ENCODE peak calls at places on chromosomes 11 and 22, in five cellular contexts. One of them, this sample, is unnamed.

GRCh38 chr22:42603427-42603826 is 11.3 kb downstream of the POLDIP3 start:
- DNase-seq in lower leg skin: no peak
- DNase-seq in astrocyte of the cerebellum: no peak
- DNase-seq in psoas muscle: no peak
- DNase-seq in upper lobe of right lung: no peak
- DNase-seq in this sample: no peak

GRCh38 chr11:74675761-74676160 is 55.5 kb downstream of the CHRDL2 start:
- DNase-seq in lower leg skin: no peak
- DNase-seq in astrocyte of the cerebellum: no peak
- DNase-seq in psoas muscle: no peak
- DNase-seq in upper lobe of right lung: no peak
- DNase-seq in this sample: no peak

GRCh38 chr11:112852141-112852853 is 108.9 kb upstream of the NCAM1 start:
- DNase-seq in lower leg skin: no peak
- DNase-seq in astrocyte of the cerebellum: no peak
- DNase-seq in psoas muscle: no peak
- DNase-seq in upper lobe of right lung: no peak
- DNase-seq in this sample: no peak

GRCh38 chr11:95231881-95232605 is 1.0 kb upstream of the SESN3 start:
- DNase-seq in lower leg skin: peak
- DNase-seq in astrocyte of the cerebellum: no peak
- DNase-seq in psoas muscle: peak
- DNase-seq in upper lobe of right lung: peak
- DNase-seq in this sample: peak

GRCh38 chr11:2301631-2302272 is at the start of the genes C11orf21 and TSPAN32:
- DNase-seq in lower leg skin: peak
- DNase-seq in astrocyte of the cerebellum: no peak
- DNase-seq in psoas muscle: peak
- DNase-seq in upper lobe of right lung: peak
- DNase-seq in this sample: peak

GRCh38 chr11:8095831-8096522 is 15.0 kb downstream of the TUB start:
- DNase-seq in lower leg skin: no peak
- DNase-seq in astrocyte of the cerebellum: no peak
- DNase-seq in psoas muscle: no peak
- DNase-seq in upper lobe of right lung: no peak
- DNase-seq in this sample: peak

GRCh38 chr11:125201525-125202121 is 37.1 kb downstream of the PKNOX2 start:
- DNase-seq in lower leg skin: no peak
- DNase-seq in astrocyte of the cerebellum: peak
- DNase-seq in psoas muscle: peak
- DNase-seq in upper lobe of right lung: peak
- DNase-seq in this sample: no peak

GRCh38 chr11:62497132-62497915 is 49.3 kb downstream of the AHNAK start:
- DNase-seq in lower leg skin: peak
- DNase-seq in astrocyte of the cerebellum: no peak
- DNase-seq in psoas muscle: no peak
- DNase-seq in upper lobe of right lung: no peak
- DNase-seq in this sample: no peak

GRCh38 chr22:24510694-24511625 is 15.8 kb downstream of the UPB1 start:
- DNase-seq in lower leg skin: no peak
- DNase-seq in astrocyte of the cerebellum: no peak
- DNase-seq in psoas muscle: peak
- DNase-seq in upper lobe of right lung: no peak
- DNase-seq in this sample: no peak

GRCh38 chr11:110907629-110908028 is 195.4 kb upstream of the ARHGAP20 start:
- DNase-seq in lower leg skin: no peak
- DNase-seq in astrocyte of the cerebellum: peak
- DNase-seq in psoas muscle: no peak
- DNase-seq in upper lobe of right lung: no peak
- DNase-seq in this sample: no peak

GRCh38 chr11:16874275-16874975 is 136.0 kb downstream of the C11orf58 start:
- DNase-seq in lower leg skin: no peak
- DNase-seq in astrocyte of the cerebellum: no peak
- DNase-seq in psoas muscle: no peak
- DNase-seq in upper lobe of right lung: no peak
- DNase-seq in this sample: no peak

GRCh38 chr11:94507485-94507884 is 4.8 kb upstream of the C11orf97 start:
- DNase-seq in lower leg skin: no peak
- DNase-seq in astrocyte of the cerebellum: no peak
- DNase-seq in psoas muscle: no peak
- DNase-seq in upper lobe of right lung: no peak
- DNase-seq in this sample: no peak

GRCh38 chr22:17634696-17635095 is 3.9 kb upstream of the BCL2L13 start:
- DNase-seq in lower leg skin: no peak
- DNase-seq in astrocyte of the cerebellum: no peak
- DNase-seq in psoas muscle: no peak
- DNase-seq in upper lobe of right lung: no peak
- DNase-seq in this sample: no peak
- H3K4me3 ChIP-seq in lower leg skin: no peak
- H3K4me3 ChIP-seq in astrocyte of the cerebellum: no peak
- H3K4me3 ChIP-seq in psoas muscle: no peak
- H3K4me3 ChIP-seq in upper lobe of right lung: no peak
- H3K4me3 ChIP-seq in this sample: no peak

GRCh38 chr22:48315415-48316244 is 1512.0 kb downstream of the BRD1 start:
- DNase-seq in lower leg skin: no peak
- DNase-seq in astrocyte of the cerebellum: no peak
- DNase-seq in psoas muscle: peak
- DNase-seq in upper lobe of right lung: peak
- DNase-seq in this sample: peak

GRCh38 chr22:48316245-48316875 is 1511.3 kb downstream of the BRD1 start:
- DNase-seq in lower leg skin: no peak
- DNase-seq in astrocyte of the cerebellum: no peak
- DNase-seq in psoas muscle: peak
- DNase-seq in upper lobe of right lung: no peak
- DNase-seq in this sample: peak

GRCh38 chr22:48318173-48318572 is 1509.5 kb downstream of the BRD1 start:
- DNase-seq in lower leg skin: no peak
- DNase-seq in astrocyte of the cerebellum: no peak
- DNase-seq in psoas muscle: no peak
- DNase-seq in upper lobe of right lung: no peak
- DNase-seq in this sample: no peak

GRCh38 chr22:48318575-48319320 is 1508.9 kb downstream of the BRD1 start:
- DNase-seq in lower leg skin: no peak
- DNase-seq in astrocyte of the cerebellum: no peak
- DNase-seq in psoas muscle: peak
- DNase-seq in upper lobe of right lung: peak
- DNase-seq in this sample: no peak

DNA sequence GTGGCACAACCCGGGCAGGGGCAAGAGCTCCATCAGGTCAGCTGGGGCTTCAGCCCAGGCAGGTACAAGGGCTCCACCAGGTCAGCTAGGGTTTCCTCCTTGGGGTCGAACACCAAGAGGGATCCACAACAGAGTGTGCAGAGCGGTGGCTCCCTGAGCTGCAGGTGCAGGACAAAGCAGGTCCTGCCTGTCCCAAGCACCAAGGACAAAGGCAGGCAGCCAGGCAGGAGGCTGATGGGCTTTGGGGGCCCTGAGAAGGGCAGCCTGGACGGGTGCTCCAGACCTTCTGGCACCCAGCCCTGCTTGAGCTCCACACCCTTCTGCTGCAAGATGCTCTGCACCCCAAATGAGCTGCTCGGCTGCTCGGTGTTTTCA is 1510.8 kb downstream of the BRD1 start:
- DNase-seq in lower leg skin: no peak
- DNase-seq in astrocyte of the cerebellum: no peak
- DNase-seq in psoas muscle: peak
- DNase-seq in upper lobe of right lung: no peak
- DNase-seq in this sample: peak
- TF ChIP-seq CTCF in lower leg skin: no peak
- TF ChIP-seq CTCF in astrocyte of the cerebellum: no peak
- TF ChIP-seq CTCF in psoas muscle: no peak
- TF ChIP-seq CTCF in upper lobe of right lung: no peak
- TF ChIP-seq CTCF in this sample: no peak

GRCh38 chr11:47552086-47552580 is 799 bp downstream of the CELF1 start:
- DNase-seq in lower leg skin: no peak
- DNase-seq in astrocyte of the cerebellum: no peak
- DNase-seq in psoas muscle: no peak
- DNase-seq in upper lobe of right lung: peak
- DNase-seq in this sample: no peak

GRCh38 chr11:47553417-47553746 is 450 bp upstream of the CELF1 start:
- DNase-seq in lower leg skin: no peak
- DNase-seq in astrocyte of the cerebellum: no peak
- DNase-seq in psoas muscle: no peak
- DNase-seq in upper lobe of right lung: no peak
- DNase-seq in this sample: no peak

GRCh38 chr11:47550288-47551052 is 2.5 kb downstream of the CELF1 start:
- DNase-seq in lower leg skin: no peak
- DNase-seq in astrocyte of the cerebellum: no peak
- DNase-seq in psoas muscle: no peak
- DNase-seq in upper lobe of right lung: no peak
- DNase-seq in this sample: no peak

GRCh38 chr11:47552581-47553416 is at the start of gene CELF1:
- DNase-seq in lower leg skin: peak
- DNase-seq in astrocyte of the cerebellum: peak
- DNase-seq in psoas muscle: peak
- DNase-seq in upper lobe of right lung: peak
- DNase-seq in this sample: peak

DNA sequence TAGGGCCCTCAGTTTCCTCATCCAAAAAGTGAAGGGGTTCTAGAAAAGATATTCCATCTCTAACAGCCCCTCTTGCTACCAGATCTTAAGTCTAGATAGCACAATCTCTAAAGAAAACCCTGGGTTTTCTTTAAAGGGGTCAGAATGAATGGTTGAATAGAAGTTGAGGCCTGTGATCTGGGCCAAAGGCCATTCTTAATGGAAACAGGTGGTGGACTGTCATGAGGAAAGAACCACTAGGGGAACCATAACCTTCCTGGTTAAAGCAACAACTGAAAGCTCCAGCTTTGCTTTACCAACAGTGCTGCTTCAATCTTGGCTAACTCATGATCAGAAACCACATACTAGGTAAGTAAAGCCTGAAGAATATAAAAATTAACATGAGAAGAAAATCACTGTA is 1.8 kb downstream of the CELF1 start:
- DNase-seq in lower leg skin: no peak
- DNase-seq in astrocyte of the cerebellum: no peak
- DNase-seq in psoas muscle: no peak
- DNase-seq in upper lobe of right lung: no peak
- DNase-seq in this sample: no peak
- H3K4me3 ChIP-seq in lower leg skin: no peak
- H3K4me3 ChIP-seq in astrocyte of the cerebellum: peak
- H3K4me3 ChIP-seq in psoas muscle: peak
- H3K4me3 ChIP-seq in upper lobe of right lung: peak
- H3K4me3 ChIP-seq in this sample: peak

GRCh38 chr11:117239295-117239694 is 6.8 kb downstream of the RNF214 start:
- DNase-seq in lower leg skin: no peak
- DNase-seq in astrocyte of the cerebellum: peak
- DNase-seq in psoas muscle: no peak
- DNase-seq in upper lobe of right lung: no peak
- DNase-seq in this sample: no peak
- TF ChIP-seq CTCF in lower leg skin: no peak
- TF ChIP-seq CTCF in astrocyte of the cerebellum: peak
- TF ChIP-seq CTCF in psoas muscle: no peak
- TF ChIP-seq CTCF in upper lobe of right lung: no peak
- TF ChIP-seq CTCF in this sample: no peak

GRCh38 chr11:9982796-9983579 is 311.0 kb downstream of the SBF2 start:
- DNase-seq in lower leg skin: no peak
- DNase-seq in astrocyte of the cerebellum: peak
- DNase-seq in psoas muscle: no peak
- DNase-seq in upper lobe of right lung: no peak
- DNase-seq in this sample: no peak
- H3K4me3 ChIP-seq in lower leg skin: no peak
- H3K4me3 ChIP-seq in astrocyte of the cerebellum: no peak
- H3K4me3 ChIP-seq in psoas muscle: no peak
- H3K4me3 ChIP-seq in upper lobe of right lung: no peak
- H3K4me3 ChIP-seq in this sample: no peak

GRCh38 chr22:50728523-50728931 is 9.5 kb upstream of the ACR start:
- DNase-seq in lower leg skin: no peak
- DNase-seq in astrocyte of the cerebellum: no peak
- DNase-seq in psoas muscle: peak
- DNase-seq in upper lobe of right lung: peak
- DNase-seq in this sample: no peak
- TF ChIP-seq CTCF in lower leg skin: no peak
- TF ChIP-seq CTCF in astrocyte of the cerebellum: no peak
- TF ChIP-seq CTCF in psoas muscle: no peak
- TF ChIP-seq CTCF in upper lobe of right lung: no peak
- TF ChIP-seq CTCF in this sample: no peak

This sample was measured in coronary artery.